ENCODE peak calls at places on chromosomes 4 and X, in five cellular contexts. U, E, N, F and W are unnamed samples.

GRCh38 chr4:71081192-71081591 is 87.7 kb downstream of the DCK start:
- DNase-seq in U (no peak), E (no peak), N (no peak), F (no peak), W (no peak)

GRCh38 chr4:83504974-83505373 is 20.1 kb upstream of the ABRAXAS1 start:
- DNase-seq in U (no peak), E (no peak), N (no peak), F (no peak), W (no peak)

GRCh38 chrX:22666441-22666840 is 333.3 kb upstream of the DDX53 start:
- DNase-seq in U (peak; percentile 11), E (no peak), N (no peak), F (no peak), W (no peak)

GRCh38 chr4:28211714-28212470 is 1351.3 kb downstream of the STIM2 start:
- DNase-seq in U (no peak), E (no peak), N (no peak), F (no peak), W (no peak)

GRCh38 chr4:106738121-106738520 is 298.0 kb downstream of the DKK2 start:
- DNase-seq in U (no peak), E (no peak), N (no peak), F (no peak), W (no peak)

GRCh38 chr4:16857425-16857824 is 41.0 kb downstream of the LDB2 start:
- DNase-seq in U (no peak), E (no peak), N (no peak), F (no peak), W (no peak)

GRCh38 chr4:110484767-110485166 is 8.8 kb downstream of the ENPEP start:
- DNase-seq in U (peak; percentile 95), E (no peak), N (no peak), F (no peak), W (no peak)

GRCh38 chr4:158810487-158811215 is 41.8 kb downstream of the FNIP2 start:
- DNase-seq in U (peak; percentile 100), E (peak; percentile 58), N (no peak), F (no peak), W (peak; percentile 80)

GRCh38 chrX:23511783-23512182 is 155.5 kb upstream of the PRDX4 start:
- DNase-seq in U (no peak), E (no peak), N (no peak), F (no peak), W (no peak)

GRCh38 chrX:18884916-18885315 is 99.0 kb downstream of the PHKA2 start:
- DNase-seq in U (no peak), E (no peak), N (no peak), F (no peak), W (no peak)

GRCh38 chrX:18887177-18887820 is 96.6 kb downstream of the PHKA2 start:
- DNase-seq in U (no peak), E (peak; percentile 34), N (peak; percentile 69), F (peak; percentile 60), W (no peak)

GRCh38 chrX:18886344-18887161 is 97.4 kb downstream of the PHKA2 start:
- DNase-seq in U (peak; percentile 42), E (peak; percentile 68), N (peak; percentile 84), F (peak; percentile 84), W (no peak)

GRCh38 chrX:18885317-18886004 is 98.5 kb downstream of the PHKA2 start:
- DNase-seq in U (peak; percentile 45), E (no peak), N (no peak), F (no peak), W (no peak)

GRCh38 chrX:18886005-18886343 is 97.9 kb downstream of the PHKA2 start:
- DNase-seq in U (no peak), E (no peak), N (no peak), F (no peak), W (no peak)
- H3K4me3 ChIP-seq in U (peak overlapping the region; percentile 33), E (peak overlapping the region; percentile 40), N (peak overlapping the region; percentile 45), F (peak overlapping the region; percentile 50), W (peak overlapping the region; percentile 23)

DNA sequence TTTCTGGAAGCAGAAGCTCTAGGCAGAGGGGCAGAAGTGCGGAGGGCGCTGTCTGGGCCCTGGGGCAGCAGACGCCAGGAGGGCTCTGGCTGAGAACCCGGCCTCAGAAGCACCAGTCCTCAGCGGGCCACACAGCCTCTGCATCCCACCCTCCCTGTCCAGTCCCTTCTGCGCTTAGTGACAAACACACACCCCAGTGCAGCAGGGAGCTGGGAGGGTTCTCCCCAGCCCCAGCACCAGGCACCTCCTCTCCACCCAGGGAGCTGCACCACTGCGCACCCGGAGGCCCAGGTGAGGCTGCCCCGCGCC is 8.8 kb upstream of the HAUS3 start:
- DNase-seq in U (no peak), E (no peak), N (no peak), F (no peak), W (no peak)
- H3K36me3 ChIP-seq in U (peaks cover 26% of the 10 kb centered on the region), E (peaks cover 83% of the 10 kb centered on the region), N (peaks cover 71% of the 10 kb centered on the region), F (peaks cover 82% of the 10 kb centered on the region), W (peaks cover 14% of the 10 kb centered on the region)

GRCh38 chr4:41483771-41484170 is 54.2 kb upstream of the LIMCH1 start:
- DNase-seq in U (no peak), E (no peak), N (no peak), F (no peak), W (no peak)
- H3K4me3 ChIP-seq in U (no peak overlapping the region), E (no peak overlapping the region), N (no peak overlapping the region), F (no peak overlapping the region), W (no peak overlapping the region)

GRCh38 chr4:1903035-1903434 is 31.8 kb downstream of the NSD2 start:
- DNase-seq in U (no peak), E (no peak), N (peak; percentile 5), F (no peak), W (no peak)
- H3K36me3 ChIP-seq in U (peaks cover 7% of the 10 kb centered on the region), E (peaks cover 61% of the 10 kb centered on the region), N (peaks cover 32% of the 10 kb centered on the region), F (peaks cover 60% of the 10 kb centered on the region), W (peaks cover 74% of the 10 kb centered on the region)